ENCODE peak calls at places on chromosomes 5 and 9, in eight cellular contexts. J is transverse colon, Z is H1, Q is A549, U is K562, S is GM12878, V is SK-N-SH, Y is sigmoid colon. G is an unnamed sample.

GRCh38 chr5:132680780-132681475 is 7.1 kb downstream of the IL4 start:
- DNase-seq in J (no peak), Z (no peak), Q (no peak), U (peak; percentile 51), S (no peak), V (no peak), Y (no peak), G (no peak)

GRCh38 chr5:50440651-50441478 is at the start of gene EMB:
- DNase-seq in J (peak; percentile 76), Z (peak; percentile 62), Q (peak; percentile 63), U (no peak), S (no peak), V (peak; percentile 77), Y (peak; percentile 62), G (no peak)

GRCh38 chr9:96156578-96156977 is 145.4 kb downstream of the HSD17B3 start:
- DNase-seq in J (no peak), Z (no peak), Q (no peak), U (no peak), S (no peak), V (no peak), Y (peak; percentile 20), G (no peak)

GRCh38 chr5:134503088-134503936 is 22.2 kb upstream of the JADE2 start:
- DNase-seq in J (peak; percentile 67), Z (no peak), Q (peak; percentile 92), U (peak; percentile 69), S (peak; percentile 53), V (peak; percentile 34), Y (peak; percentile 88), G (no peak)

GRCh38 chr5:145975361-145976066 is 39.1 kb downstream of the SH3RF2 start:
- DNase-seq in J (no peak), Z (no peak), Q (peak; percentile 80), U (peak; percentile 10), S (no peak), V (peak; percentile 19), Y (no peak), G (no peak)

GRCh38 chr9:135673941-135674340 is 10.8 kb downstream of the LCN9 start:
- DNase-seq in J (no peak), Z (no peak), Q (no peak), U (no peak), S (no peak), V (no peak), Y (no peak), G (no peak)

GRCh38 chr9:1058826-1059225 is 8.7 kb downstream of the DMRT2 start:
- DNase-seq in J (no peak), Z (no peak), Q (no peak), U (no peak), S (no peak), V (no peak), Y (no peak), G (no peak)

GRCh38 chr9:74920944-74921626 is 31.6 kb downstream of the C9orf40 start:
- DNase-seq in J (no peak), Z (no peak), Q (no peak), U (no peak), S (no peak), V (no peak), Y (no peak), G (no peak)

GRCh38 chr9:106697799-106698591 is 165.0 kb upstream of the ZNF462 start:
- DNase-seq in J (peak; percentile 39), Z (no peak), Q (no peak), U (no peak), S (no peak), V (peak; percentile 77), Y (peak; percentile 91), G (peak; percentile 29)
- TF ChIP-seq EP300 in J (no peak), Z (no peak), Q (no peak), U (no peak), S (no peak), V (peak; percentile 52), Y (no peak), G (no peak)

GRCh38 chr5:27845248-27845647 is 806.9 kb upstream of the CDH9 start:
- DNase-seq in J (no peak), Z (no peak), Q (no peak), U (no peak), S (no peak), V (no peak), Y (no peak), G (no peak)
- TF ChIP-seq EP300 in J (no peak), Z (no peak), Q (no peak), U (no peak), S (no peak), V (no peak), Y (no peak), G (no peak)

DNA sequence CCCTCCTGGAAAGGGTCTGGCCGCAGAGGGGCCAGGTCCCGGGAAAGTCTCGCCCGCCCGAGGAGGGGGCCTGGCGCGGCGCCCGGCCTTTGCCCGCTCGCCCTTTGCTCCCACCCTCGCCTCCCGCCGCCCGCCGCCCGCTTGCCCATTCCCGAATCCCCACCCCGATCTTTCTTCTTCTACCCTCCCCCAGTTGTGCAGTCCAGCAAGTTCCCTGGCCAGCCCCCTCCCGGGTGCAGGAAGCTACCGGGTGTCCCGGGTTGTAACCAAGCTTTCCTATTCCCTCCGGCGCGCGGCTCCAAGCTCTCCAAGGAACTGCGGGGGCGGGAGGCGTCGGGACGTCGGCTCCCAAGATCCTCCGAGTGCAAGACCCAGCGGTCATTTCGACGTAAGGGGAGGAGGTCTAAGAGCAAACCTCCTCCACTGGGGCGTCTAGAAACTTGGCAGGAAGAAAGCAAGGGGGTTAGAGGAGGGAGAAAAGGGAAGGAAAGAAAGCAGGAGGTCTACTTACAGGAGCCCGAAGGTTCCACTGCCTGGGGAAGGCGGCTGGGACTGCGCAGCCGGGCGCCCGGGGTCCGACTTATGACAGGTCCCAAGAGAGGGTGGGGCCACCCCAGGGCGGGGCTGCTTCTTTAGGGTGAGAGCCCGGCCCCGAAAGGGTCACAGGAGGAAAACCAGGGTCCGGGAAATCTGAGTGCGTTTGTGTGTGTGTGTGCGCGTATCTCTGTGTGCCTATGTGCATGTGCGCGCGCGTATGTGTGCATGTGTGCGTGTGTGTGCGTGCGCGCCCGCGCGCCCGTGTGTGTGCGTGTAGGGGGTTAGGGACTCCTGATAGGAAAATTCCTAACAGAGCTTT is at the start of gene PTGR1:
- DNase-seq in J (peak; percentile 80), Z (peak; percentile 29), Q (peak; percentile 87), U (no peak), S (no peak), V (peak; percentile 82), Y (peak; percentile 93), G (peak; percentile 66)
- TF ChIP-seq EP300 in J (no peak), Z (no peak), Q (no peak), U (no peak), S (no peak), V (no peak), Y (no peak), G (no peak)

GRCh38 chr9:2992427-2992826 is 148.5 kb upstream of the PUM3 start:
- DNase-seq in J (no peak), Z (no peak), Q (no peak), U (no peak), S (no peak), V (no peak), Y (no peak), G (no peak)
- TF ChIP-seq EP300 in J (no peak), Z (no peak), Q (no peak), U (no peak), S (no peak), V (no peak), Y (no peak), G (no peak)

DNA sequence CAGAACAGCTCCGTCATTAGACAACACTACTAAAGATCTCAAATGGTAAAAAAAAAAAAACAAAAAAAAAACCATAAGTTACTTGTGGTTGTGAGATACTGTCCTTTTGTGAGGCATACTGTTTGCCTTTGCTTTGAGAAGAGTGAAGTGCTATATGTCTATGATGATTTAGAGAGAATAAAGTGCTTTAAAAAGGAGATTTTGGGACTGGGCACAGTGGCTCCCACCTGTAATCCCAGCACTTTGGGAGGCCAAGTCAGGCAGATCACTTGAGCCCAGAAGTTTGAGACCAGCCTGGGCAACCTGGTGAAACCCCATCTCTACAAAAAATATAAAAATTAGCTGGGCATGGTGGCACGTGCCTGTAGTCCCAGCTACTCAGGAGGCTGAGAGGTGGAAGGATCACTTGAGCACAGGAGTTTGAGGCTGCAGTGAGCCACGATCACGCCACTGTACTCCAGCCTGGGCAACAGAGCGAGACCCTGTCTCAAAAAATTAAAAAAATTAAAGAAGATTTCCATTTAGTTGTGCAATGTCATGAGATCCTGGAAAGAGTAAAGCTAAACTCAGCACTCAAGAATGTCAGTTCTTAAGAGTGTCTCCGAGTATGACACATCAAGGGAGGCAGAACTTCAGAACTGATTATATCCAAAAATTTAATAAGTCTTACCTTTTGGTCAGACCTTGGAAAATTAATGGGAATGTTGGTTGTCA is 87.3 kb downstream of the PRDM6 start:
- DNase-seq in J (no peak), Z (no peak), Q (no peak), U (no peak), S (no peak), V (no peak), Y (no peak), G (no peak)
- TF ChIP-seq EP300 in J (no peak), Z (no peak), Q (no peak), U (no peak), S (no peak), V (no peak), Y (no peak), G (no peak)

GRCh38 chr5:124963236-124963929 is 216.9 kb upstream of the ZNF608 start:
- DNase-seq in J (no peak), Z (no peak), Q (peak; percentile 12), U (no peak), S (no peak), V (no peak), Y (no peak), G (no peak)
- TF ChIP-seq EP300 in J (no peak), Z (no peak), Q (no peak), U (no peak), S (no peak), V (no peak), Y (no peak), G (no peak)

GRCh38 chr9:87370003-87370685 is 127.5 kb upstream of the DAPK1 start:
- DNase-seq in J (no peak), Z (no peak), Q (no peak), U (no peak), S (no peak), V (no peak), Y (no peak), G (no peak)
- TF ChIP-seq EP300 in J (no peak), Z (no peak), Q (no peak), U (no peak), S (no peak), V (no peak), Y (no peak), G (no peak)

GRCh38 chr5:172867761-172868435 is 33.8 kb downstream of the ERGIC1 start:
- DNase-seq in J (no peak), Z (no peak), Q (no peak), U (no peak), S (no peak), V (no peak), Y (no peak), G (no peak)
- TF ChIP-seq EP300 in J (no peak), Z (no peak), Q (no peak), U (no peak), S (no peak), V (no peak), Y (no peak), G (no peak)

GRCh38 chr5:157143127-157143959 is 678 bp upstream of the MED7 start:
- DNase-seq in J (peak; percentile 44), Z (no peak), Q (peak; percentile 40), U (peak; percentile 32), S (no peak), V (peak; percentile 64), Y (peak; percentile 67), G (peak; percentile 55)
- TF ChIP-seq EP300 in J (no peak), Z (no peak), Q (no peak), U (no peak), S (no peak), V (peak; percentile 56), Y (no peak), G (peak; percentile 58)

G was measured in tibial nerve.